ENCODE peak calls at places on chromosomes 7 and 10, in seven cellular contexts. J, U, S, P, L, K and O are unnamed samples.

GRCh38 chr10:62395892-62396291 is 21.7 kb downstream of the ZNF365 start:
- DNase-seq in J (no peak), U (no peak), S (no peak), P (no peak), L (no peak), K (no peak), O (no peak)

GRCh38 chr7:96416599-96416998 is 94.7 kb upstream of the SLC25A13 start:
- DNase-seq in J (no peak), U (no peak), S (no peak), P (no peak), L (no peak), K (no peak), O (no peak)

GRCh38 chr7:75055830-75056431 is 17.7 kb downstream of the RCC1L start:
- DNase-seq in J (no peak), U (peak; percentile 40), S (no peak), P (no peak), L (no peak), K (no peak), O (peak; percentile 55)

GRCh38 chr7:111833461-111833860 is 271.2 kb upstream of the IMMP2L start:
- DNase-seq in J (no peak), U (peak; percentile 11), S (no peak), P (no peak), L (no peak), K (no peak), O (no peak)

GRCh38 chr10:72242675-72243074 is 26.6 kb upstream of the ASCC1 start:
- DNase-seq in J (peak; percentile 41), U (no peak), S (peak; percentile 79), P (peak; percentile 40), L (peak; percentile 39), K (peak; percentile 73), O (peak; percentile 72)

GRCh38 chr7:128400566-128400965 is 9.2 kb downstream of the IMPDH1 start:
- DNase-seq in J (no peak), U (no peak), S (no peak), P (no peak), L (no peak), K (no peak), O (no peak)

GRCh38 chr7:32588657-32589056 is 93.4 kb downstream of the AVL9 start:
- DNase-seq in J (no peak), U (peak; percentile 73), S (no peak), P (no peak), L (no peak), K (no peak), O (no peak)

GRCh38 chr10:74502963-74503608 is 323.3 kb upstream of the KAT6B start:
- DNase-seq in J (no peak), U (peak; percentile 86), S (no peak), P (no peak), L (no peak), K (no peak), O (no peak)

GRCh38 chr10:42960491-42961155 is 116.2 kb upstream of the RET start:
- DNase-seq in J (peak; percentile 13), U (peak; percentile 37), S (peak; percentile 71), P (peak; percentile 10), L (no peak), K (no peak), O (no peak)

GRCh38 chr10:61486738-61487396 is 33.7 kb upstream of the TMEM26 start:
- DNase-seq in J (no peak), U (peak; percentile 52), S (no peak), P (no peak), L (no peak), K (no peak), O (no peak)

GRCh38 chr10:127115086-127115485 is 81.3 kb downstream of the INSYN2A start:
- DNase-seq in J (no peak), U (no peak), S (no peak), P (no peak), L (no peak), K (no peak), O (no peak)

GRCh38 chr7:122746948-122747347 is 44.2 kb upstream of the RNF148 start:
- DNase-seq in J (no peak), U (no peak), S (no peak), P (no peak), L (no peak), K (no peak), O (no peak)

GRCh38 chr7:122743211-122743610 is 40.5 kb upstream of the RNF148 start:
- DNase-seq in J (no peak), U (no peak), S (no peak), P (no peak), L (no peak), K (no peak), O (no peak)

GRCh38 chr7:122750389-122750788 is 47.7 kb upstream of the RNF148 start:
- DNase-seq in J (no peak), U (no peak), S (no peak), P (no peak), L (no peak), K (no peak), O (no peak)

GRCh38 chr7:122752583-122752982 is 49.9 kb upstream of the RNF148 start:
- DNase-seq in J (no peak), U (no peak), S (no peak), P (no peak), L (no peak), K (no peak), O (no peak)

GRCh38 chr7:122748195-122748594 is 45.5 kb upstream of the RNF148 start:
- DNase-seq in J (no peak), U (no peak), S (no peak), P (no peak), L (no peak), K (no peak), O (no peak)
- H3K4me1 ChIP-seq in J (no peaks in the 10 kb centered on the region), U (no peaks in the 10 kb centered on the region), S (no peaks in the 10 kb centered on the region), P (peaks cover 3% of the 10 kb centered on the region), L (no peaks in the 10 kb centered on the region), K (no peaks in the 10 kb centered on the region), O (no peaks in the 10 kb centered on the region)

GRCh38 chr7:73308665-73309214 is at the start of gene NSUN5:
- DNase-seq in J (peak; percentile 89), U (peak; percentile 48), S (peak; percentile 89), P (peak; percentile 93), L (peak; percentile 94), K (peak; percentile 70), O (peak; percentile 74)
- TF ChIP-seq POLR2A in J (peak; percentile 42), U (no peak), S (no peak), P (peak; percentile 68), L (peak; percentile 49), K (no peak), O (peak; percentile 38)

GRCh38 chr7:158865977-158866376 is 9.6 kb downstream of the DYNC2I1 start:
- DNase-seq in J (no peak), U (no peak), S (no peak), P (no peak), L (no peak), K (no peak), O (no peak)
- H3K4me1 ChIP-seq in J (no peaks in the 10 kb centered on the region), U (peaks cover 5% of the 10 kb centered on the region), S (peaks cover 13% of the 10 kb centered on the region), P (peaks cover 6% of the 10 kb centered on the region), L (peaks cover 6% of the 10 kb centered on the region), K (peaks cover 22% of the 10 kb centered on the region), O (no peaks in the 10 kb centered on the region)

DNA sequence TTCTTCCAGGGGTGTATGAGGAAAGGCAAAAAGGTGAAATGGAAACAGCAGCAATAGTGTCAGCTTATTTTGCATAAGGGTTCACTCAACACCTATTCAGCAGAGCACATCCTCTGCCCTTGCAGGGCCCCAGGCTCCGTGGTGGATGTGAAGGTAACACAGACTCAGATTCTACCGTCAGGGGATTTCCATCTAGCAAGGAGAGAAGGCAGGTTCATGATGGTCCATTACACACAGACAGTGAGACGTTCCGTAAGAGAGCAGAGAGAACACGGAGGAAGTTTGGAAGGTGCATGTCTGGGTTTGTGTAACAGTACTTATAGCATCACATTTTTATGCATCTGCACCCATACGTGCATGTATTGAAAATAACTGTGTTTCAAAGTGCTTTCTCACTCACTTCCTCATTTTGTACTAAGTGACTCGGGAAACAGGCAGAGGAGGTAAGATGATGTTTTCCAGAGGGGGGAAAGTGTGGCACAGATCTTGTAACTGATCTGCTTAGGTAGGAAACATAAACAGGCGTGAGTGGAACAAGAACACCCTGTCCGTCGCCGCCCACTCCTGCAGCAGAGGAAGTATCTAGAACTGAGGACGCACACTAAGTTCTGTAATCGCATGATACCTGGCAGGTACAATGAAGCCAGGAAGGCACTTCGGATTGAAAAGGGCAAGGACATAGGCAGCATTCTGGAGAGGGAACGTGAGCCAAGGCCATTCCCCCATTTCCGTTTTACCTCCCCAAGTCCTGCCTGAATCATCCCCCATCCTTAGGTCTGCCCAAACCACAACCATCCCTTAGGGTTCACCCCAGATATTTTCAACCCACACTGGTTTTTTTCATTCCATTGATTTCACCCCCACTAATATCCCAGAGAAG is 1.0 kb upstream of the ENO4 start:
- DNase-seq in J (no peak), U (no peak), S (no peak), P (peak; percentile 8), L (peak; percentile 24), K (no peak), O (no peak)
- TF ChIP-seq POLR2A in J (no peak), U (no peak), S (no peak), P (no peak), L (no peak), K (no peak), O (no peak)

GRCh38 chr10:79443338-79444242 is 1.8 kb downstream of the ZCCHC24 start:
- DNase-seq in J (no peak), U (peak; percentile 51), S (no peak), P (no peak), L (no peak), K (no peak), O (no peak)

GRCh38 chr10:79441433-79441832 is 4.0 kb downstream of the ZCCHC24 start:
- DNase-seq in J (no peak), U (no peak), S (no peak), P (no peak), L (no peak), K (no peak), O (no peak)

GRCh38 chr10:79440281-79440680 is 5.1 kb downstream of the ZCCHC24 start:
- DNase-seq in J (no peak), U (no peak), S (peak; percentile 21), P (no peak), L (no peak), K (no peak), O (no peak)

GRCh38 chr10:79444243-79445119 is 943 bp downstream of the ZCCHC24 start:
- DNase-seq in J (peak; percentile 78), U (peak; percentile 68), S (peak; percentile 89), P (peak; percentile 72), L (peak; percentile 56), K (no peak), O (peak; percentile 67)

DNA sequence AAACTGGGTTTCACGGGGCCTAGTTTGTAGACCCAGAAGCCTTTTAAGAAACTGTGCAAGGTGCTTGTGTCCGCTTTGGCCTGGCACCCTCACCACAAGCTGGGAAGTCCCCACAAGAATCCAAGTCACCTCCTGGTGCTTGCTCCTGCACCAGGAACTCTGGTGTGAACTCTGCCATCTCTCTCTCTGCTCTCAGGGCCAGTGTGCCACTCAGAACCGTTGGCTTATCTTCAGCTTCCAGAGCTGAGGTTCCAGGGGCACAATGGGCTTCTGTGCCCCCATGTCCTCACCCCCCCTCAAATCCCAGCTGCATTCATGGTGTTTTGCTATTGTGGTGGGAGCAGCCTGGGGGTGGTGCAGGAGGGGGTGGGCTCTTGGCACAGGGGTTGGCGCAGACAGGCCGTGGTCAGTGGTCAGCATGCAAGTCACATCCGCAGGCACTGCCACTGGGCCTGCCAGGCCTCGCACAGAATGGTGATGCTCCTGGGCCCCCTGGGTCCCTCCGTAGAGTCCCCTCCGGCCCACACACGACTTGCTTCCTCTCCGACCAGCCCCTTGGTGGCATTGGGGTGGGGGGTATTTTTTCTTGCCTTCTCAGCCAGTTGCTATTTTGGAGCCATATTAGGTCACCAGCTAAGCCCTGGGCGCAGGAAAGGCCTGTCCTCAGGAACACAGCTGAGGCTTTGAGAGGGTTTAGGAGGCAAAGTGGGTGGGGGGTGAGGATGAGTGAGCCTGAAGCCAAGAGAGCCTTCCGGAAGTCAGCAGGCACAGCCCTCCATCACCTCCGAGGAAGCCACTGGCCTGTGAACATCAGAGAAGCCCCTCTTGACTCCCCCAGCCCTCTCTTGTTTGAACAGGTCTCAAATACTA is 3.0 kb downstream of the ZCCHC24 start:
- DNase-seq in J (no peak), U (no peak), S (no peak), P (no peak), L (no peak), K (no peak), O (no peak)
- H3K4me1 ChIP-seq in J (no peaks in the 10 kb centered on the region), U (peaks cover 38% of the 10 kb centered on the region), S (peaks cover 78% of the 10 kb centered on the region), P (peaks cover 31% of the 10 kb centered on the region), L (peaks cover 6% of the 10 kb centered on the region), K (peaks cover 74% of the 10 kb centered on the region), O (peaks cover 7% of the 10 kb centered on the region)